ENCODE peak calls at places on chromosome 15, in five cellular contexts. M, F, D, Z and V are unnamed samples. For H3K4me1, the result is how much of the 10 kb centered on the place peaks cover.

GRCh38 chr15:71532994-71533393 is 277.4 kb upstream of the NR2E3 start:
- ATAC-seq in M (no peak), F (no peak), D (no peak), Z (peak), V (no peak)

GRCh38 chr15:98896802-98897732 is 110.5 kb downstream of the PGPEP1L start:
- ATAC-seq in M (no peak), F (no peak), D (peak), Z (peak), V (peak)

GRCh38 chr15:66955001-66955516 is 110.3 kb upstream of the SMAD3 start:
- ATAC-seq in M (no peak), F (no peak), D (no peak), Z (no peak), V (no peak)

GRCh38 chr15:38229700-38230099 is 22.9 kb upstream of the SPRED1 start:
- ATAC-seq in M (no peak), F (no peak), D (no peak), Z (peak), V (no peak)

GRCh38 chr15:76377751-76378150 is 41.2 kb downstream of the ISL2 start:
- ATAC-seq in M (no peak), F (no peak), D (no peak), Z (no peak), V (no peak)

GRCh38 chr15:81530271-81530670 is 156.3 kb upstream of the TMC3 start:
- ATAC-seq in M (no peak), F (no peak), D (no peak), Z (no peak), V (no peak)

GRCh38 chr15:76994496-76994895 is 430 bp upstream of the PSTPIP1 start:
- ATAC-seq in M (no peak), F (no peak), D (no peak), Z (no peak), V (no peak)

GRCh38 chr15:86915811-86916331 is 836.2 kb downstream of the AGBL1 start:
- ATAC-seq in M (no peak), F (peak), D (peak), Z (peak), V (peak)

GRCh38 chr15:46213551-46213950 is 578.7 kb downstream of the SQOR start:
- ATAC-seq in M (no peak), F (no peak), D (no peak), Z (no peak), V (no peak)
- H3K4me1 ChIP-seq in M (under half), F (under half), D (under half), Z (under half), V (under half)

GRCh38 chr15:68113273-68113672 is 59.2 kb downstream of the PIAS1 start:
- ATAC-seq in M (no peak), F (no peak), D (peak), Z (peak), V (no peak)

GRCh38 chr15:68112711-68113110 is 58.6 kb downstream of the PIAS1 start:
- ATAC-seq in M (no peak), F (no peak), D (no peak), Z (no peak), V (no peak)

GRCh38 chr15:68114356-68114755 is 60.2 kb downstream of the PIAS1 start:
- ATAC-seq in M (peak), F (peak), D (no peak), Z (peak), V (no peak)

GRCh38 chr15:68113751-68114150 is 59.6 kb downstream of the PIAS1 start:
- ATAC-seq in M (no peak), F (no peak), D (no peak), Z (no peak), V (no peak)

DNA sequence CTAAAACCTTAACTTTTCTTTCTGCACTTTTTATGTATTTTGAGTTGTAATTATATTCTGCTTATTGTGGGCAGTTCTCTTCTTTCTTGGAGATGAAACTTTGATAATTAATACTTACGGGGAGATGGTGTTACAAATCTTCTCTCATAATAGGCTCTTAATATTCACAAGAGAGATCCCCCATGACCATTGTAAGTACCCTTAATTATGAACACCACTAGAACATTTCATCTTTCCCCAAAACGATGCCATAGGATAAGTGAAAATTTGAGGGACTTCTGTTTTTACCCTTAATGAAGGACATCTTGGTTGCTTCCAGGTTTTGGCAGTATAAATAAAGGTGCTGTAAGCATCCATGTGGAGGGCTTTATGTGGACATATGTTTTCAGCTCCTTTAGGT is 60.7 kb downstream of the PIAS1 start:
- ATAC-seq in M (no peak), F (no peak), D (no peak), Z (peak), V (no peak)
- H3K4me3 ChIP-seq in M (peak), F (peak), D (no peak), Z (peak), V (peak)

GRCh38 chr15:65062726-65063125 is 5.1 kb downstream of the RASL12 start:
- ATAC-seq in M (no peak), F (no peak), D (no peak), Z (no peak), V (no peak)
- H3K27ac ChIP-seq in M (no peak), F (no peak), D (no peak), Z (no peak), V (peak)

DNA sequence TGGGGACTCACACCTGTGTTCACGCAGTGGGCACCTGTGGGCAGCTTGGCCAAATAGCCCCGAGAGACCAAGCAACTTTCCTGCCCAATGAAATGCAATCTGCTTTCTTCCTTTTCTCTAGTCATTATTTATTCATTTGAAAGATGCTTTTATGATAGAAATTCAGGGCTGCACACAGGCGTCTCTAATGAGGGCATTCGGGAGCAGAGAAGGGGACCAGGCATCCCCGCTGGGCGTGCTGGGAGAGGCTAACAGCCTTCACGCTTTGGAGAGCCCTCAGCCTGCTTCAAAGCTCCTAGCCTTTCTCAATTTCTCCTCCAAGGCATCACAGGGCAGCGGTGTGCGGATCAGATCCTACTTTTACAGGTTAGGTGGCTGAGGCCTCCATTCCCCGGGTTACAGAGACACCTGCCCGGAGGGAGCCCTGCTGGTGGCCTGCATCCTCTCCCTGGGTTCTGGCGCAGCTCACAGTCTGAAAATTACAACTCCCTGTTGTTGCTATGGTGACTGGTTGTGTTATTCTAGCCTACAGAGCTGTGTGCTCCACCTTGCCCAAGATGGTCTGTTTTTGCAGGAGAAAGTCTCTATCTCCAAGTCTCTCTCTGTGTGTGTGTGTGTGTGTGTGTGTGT is 21.8 kb upstream of the KLF13 start:
- ATAC-seq in M (no peak), F (no peak), D (no peak), Z (no peak), V (no peak)
- H3K4me1 ChIP-seq in M (under half), F (under half), D (under half), Z (under half), V (under half)